ENCODE peak calls at places on chromosomes 3 and 15, in seven cellular contexts. Y is kidney, U is heart right ventricle, R is fibroblast of pulmonary artery, D is uterus, Q is IMR-90, G is astrocyte of the spinal cord. J is an unnamed sample.

GRCh38 chr3:73432021-73432722 is 192.6 kb downstream of the PDZRN3 start:
- DNase-seq in Y (no peak), D (peak), U (no peak), R (peak), Q (peak), G (peak), J (peak)

GRCh38 chr3:9622438-9622837 is 26.9 kb upstream of the MTMR14 start:
- DNase-seq in U (no peak), D (peak), Q (no peak), Y (no peak), G (no peak), R (no peak), J (no peak)

GRCh38 chr3:166518040-166518439 is 680.8 kb upstream of the BCHE start:
- DNase-seq in Y (peak), Q (no peak), R (no peak), U (no peak), G (no peak), D (no peak), J (no peak)

GRCh38 chr3:123597561-123597960 is 12.7 kb upstream of the HACD2 start:
- DNase-seq in Q (no peak), Y (no peak), R (no peak), D (no peak), G (no peak), U (no peak), J (peak)

GRCh38 chr3:42504334-42505202 is 2.1 kb downstream of the VIPR1 start:
- DNase-seq in Y (no peak), D (peak), U (no peak), G (no peak), Q (no peak), R (no peak), J (no peak)

GRCh38 chr3:150998996-150999395 is 26.5 kb upstream of the CLRN1 start:
- DNase-seq in D (no peak), Y (no peak), R (no peak), G (no peak), Q (no peak), U (no peak), J (no peak)

GRCh38 chr15:28085489-28086174 is 13.5 kb downstream of the OCA2 start:
- DNase-seq in Y (no peak), U (no peak), G (no peak), D (no peak), Q (no peak), R (no peak), J (no peak)

GRCh38 chr3:111899966-111900365 is 40.9 kb downstream of the PHLDB2 start:
- DNase-seq in G (no peak), Q (no peak), R (no peak), D (no peak), U (no peak), Y (no peak), J (no peak)

GRCh38 chr3:99783009-99783573 is 34.6 kb upstream of the CMSS1 start:
- DNase-seq in U (no peak), Q (peak), Y (no peak), G (peak), R (peak), D (no peak), J (peak)

GRCh38 chr15:82585072-82585471 is 44.8 kb upstream of the RPS17 start:
- DNase-seq in Y (no peak), U (no peak), D (no peak), R (peak), Q (peak), G (peak), J (peak)

GRCh38 chr15:100429116-100429728 is 87.4 kb upstream of the ADAMTS17 start:
- DNase-seq in U (peak), G (no peak), R (peak), D (peak), Q (no peak), Y (no peak), J (no peak)

GRCh38 chr3:61250784-61251173 is 473 bp downstream of the FHIT start:
- DNase-seq in Y (peak), R (no peak), Q (no peak), G (no peak), U (no peak), D (peak), J (peak)

GRCh38 chr15:98444067-98444600 is 204.2 kb upstream of the IGF1R start:
- DNase-seq in G (no peak), Q (no peak), U (no peak), R (no peak), D (no peak), Y (no peak), J (no peak)

GRCh38 chr3:146498002-146498736 is 28.8 kb upstream of the PLSCR2 start:
- DNase-seq in Q (no peak), D (no peak), R (no peak), U (no peak), G (no peak), Y (no peak), J (no peak)

GRCh38 chr3:62159693-62160092 is 213.7 kb downstream of the FEZF2 start:
- DNase-seq in D (peak), R (peak), Y (peak), U (peak), G (peak), Q (peak), J (peak)

GRCh38 chr15:33048255-33048654 is 146.3 kb downstream of the FMN1 start:
- DNase-seq in D (no peak), G (no peak), U (no peak), R (no peak), Q (no peak), Y (no peak), J (no peak)

GRCh38 chr3:30826381-30827061 is 67.9 kb downstream of the GADL1 start:
- DNase-seq in R (peak), Y (peak), Q (no peak), D (no peak), U (no peak), G (peak), J (no peak)

GRCh38 chr3:98784666-98785600 is 21.8 kb downstream of the ST3GAL6 start:
- DNase-seq in D (no peak), R (peak), G (peak), Q (peak), Y (no peak), U (no peak), J (peak)

GRCh38 chr3:150611666-150612065 is 8.5 kb downstream of the SELENOT start:
- DNase-seq in G (no peak), U (no peak), D (no peak), Q (no peak), R (no peak), Y (peak), J (no peak)

GRCh38 chr3:184815046-184815930 is 3.3 kb downstream of the VPS8 start:
- DNase-seq in Y (no peak), D (no peak), Q (peak), G (peak), R (peak), U (no peak), J (peak)

GRCh38 chr15:51883436-51883835 is 54.0 kb downstream of the TMOD3 start:
- DNase-seq in Q (peak), Y (no peak), U (no peak), D (no peak), G (peak), R (peak), J (peak)

GRCh38 chr3:70277304-70277703 is 35.1 kb downstream of the MDFIC2 start:
- DNase-seq in R (no peak), Y (no peak), U (no peak), G (no peak), Q (no peak), D (no peak), J (no peak)

GRCh38 chr15:61327019-61327631 is 98.0 kb upstream of the RORA start:
- DNase-seq in Y (no peak), U (no peak), Q (no peak), D (no peak), R (no peak), G (no peak), J (no peak)

GRCh38 chr3:31810991-31811433 is 170.1 kb downstream of the OSBPL10 start:
- DNase-seq in R (no peak), D (no peak), Q (no peak), Y (no peak), U (no peak), G (no peak), J (no peak)

GRCh38 chr3:188889070-188889491 is 282.7 kb upstream of the TPRG1 start:
- DNase-seq in G (no peak), Q (no peak), R (no peak), U (no peak), Y (no peak), D (no peak), J (no peak)

GRCh38 chr15:91289324-91289723 is 189.3 kb downstream of the SV2B start:
- DNase-seq in R (no peak), Y (no peak), Q (no peak), D (no peak), U (no peak), G (no peak), J (no peak)

GRCh38 chr3:45890405-45890804 is 4.1 kb downstream of the CCR9 start:
- DNase-seq in U (no peak), R (no peak), D (no peak), G (no peak), Q (no peak), Y (no peak), J (no peak)

GRCh38 chr3:169272533-169272932 is 391.0 kb downstream of the MECOM start:
- DNase-seq in Q (no peak), U (no peak), D (no peak), Y (no peak), G (no peak), R (no peak), J (no peak)
- H3K4me3 ChIP-seq in Q (no peak), U (no peak), D (no peak), Y (no peak), G (no peak), R (no peak), J (no peak)

DNA sequence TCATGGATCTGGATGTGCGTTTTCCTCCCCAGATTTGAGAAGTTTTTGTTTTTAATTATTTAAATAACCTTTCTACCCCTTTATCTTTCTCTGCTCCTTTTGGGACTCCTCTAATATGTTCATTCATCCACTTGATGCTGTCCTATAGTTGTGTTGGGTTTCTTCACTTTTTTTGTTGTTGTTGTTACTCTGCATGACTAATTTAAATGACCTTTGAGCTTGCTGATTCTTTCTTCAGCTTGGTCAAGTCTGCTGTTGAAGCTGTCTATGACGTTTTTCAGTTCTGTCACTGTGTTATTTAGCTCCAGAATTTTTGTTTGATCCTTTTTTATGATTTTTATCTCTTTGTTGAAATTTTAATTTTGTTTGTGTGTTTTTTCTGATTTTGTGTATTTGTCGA is 463.6 kb upstream of the ALCAM start:
- DNase-seq in Q (no peak), D (no peak), G (no peak), Y (no peak), U (no peak), R (no peak), J (no peak)
- TF ChIP-seq CTCF in Q (no peak), D (no peak), G (no peak), Y (no peak), U (no peak), R (no peak), J (no peak)

GRCh38 chr15:94930945-94931344 is 699.6 kb downstream of the MCTP2 start:
- DNase-seq in U (no peak), G (no peak), Q (no peak), D (no peak), R (no peak), Y (no peak), J (no peak)
- H3K4me3 ChIP-seq in U (no peak), G (no peak), Q (no peak), D (no peak), R (no peak), Y (no peak), J (no peak)

GRCh38 chr3:48696156-48696555 is 10.4 kb upstream of the NCKIPSD start:
- DNase-seq in R (no peak), G (no peak), Y (no peak), D (no peak), U (no peak), Q (no peak), J (no peak)

GRCh38 chr3:48700750-48701405 is 15.2 kb upstream of the NCKIPSD start:
- DNase-seq in U (no peak), R (no peak), D (no peak), Q (no peak), G (no peak), Y (no peak), J (no peak)

GRCh38 chr3:48695113-48695753 is 9.5 kb upstream of the NCKIPSD start:
- DNase-seq in U (peak), R (peak), Q (peak), G (peak), D (peak), Y (no peak), J (peak)

GRCh38 chr3:48698891-48699290 is 13.2 kb upstream of the NCKIPSD start:
- DNase-seq in Y (no peak), R (no peak), Q (no peak), G (no peak), U (no peak), D (no peak), J (no peak)

DNA sequence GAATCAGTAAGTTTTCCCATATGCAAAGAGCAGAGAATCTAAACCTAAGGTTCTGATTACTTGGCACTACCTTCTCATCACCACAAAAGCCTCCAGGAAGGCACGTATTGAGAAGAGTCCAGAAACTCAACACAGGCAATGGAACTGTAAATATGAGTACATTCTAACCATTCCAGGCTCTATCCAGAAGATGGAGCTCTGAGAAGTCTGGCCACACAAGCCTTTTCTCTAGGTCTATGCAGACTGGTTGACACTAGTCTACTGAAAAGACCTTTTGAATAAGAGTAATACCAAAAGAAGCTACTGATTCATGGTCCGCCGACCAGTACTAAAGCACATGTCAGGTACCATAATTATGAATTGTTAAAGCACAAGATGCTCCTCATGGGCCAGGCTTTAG is 12.2 kb upstream of the NCKIPSD start:
- DNase-seq in Y (no peak), R (no peak), D (no peak), Q (no peak), U (no peak), G (no peak), J (no peak)
- TF ChIP-seq CTCF in Y (peak), R (no peak), D (no peak), Q (peak), U (no peak), G (no peak), J (no peak)

GRCh38 chr3:71498543-71498942 is 85.0 kb downstream of the FOXP1 start:
- DNase-seq in R (no peak), Q (no peak), G (no peak), U (no peak), Y (no peak), D (no peak), J (no peak)

GRCh38 chr3:71498053-71498452 is 85.5 kb downstream of the FOXP1 start:
- DNase-seq in Q (no peak), D (no peak), R (no peak), Y (no peak), G (peak), U (no peak), J (peak)

GRCh38 chr3:71497367-71497925 is 86.1 kb downstream of the FOXP1 start:
- DNase-seq in Y (no peak), R (no peak), U (no peak), D (no peak), Q (no peak), G (peak), J (no peak)

GRCh38 chr3:71493372-71493771 is 90.2 kb downstream of the FOXP1 start:
- DNase-seq in U (no peak), G (no peak), Y (no peak), R (no peak), D (no peak), Q (no peak), J (no peak)

GRCh38 chr3:71495708-71496472 is 87.6 kb downstream of the FOXP1 start:
- DNase-seq in R (peak), D (no peak), U (no peak), Y (no peak), G (peak), Q (peak), J (peak)
- H3K4me3 ChIP-seq in R (peak), D (peak), U (no peak), Y (no peak), G (peak), Q (peak), J (peak)

DNA sequence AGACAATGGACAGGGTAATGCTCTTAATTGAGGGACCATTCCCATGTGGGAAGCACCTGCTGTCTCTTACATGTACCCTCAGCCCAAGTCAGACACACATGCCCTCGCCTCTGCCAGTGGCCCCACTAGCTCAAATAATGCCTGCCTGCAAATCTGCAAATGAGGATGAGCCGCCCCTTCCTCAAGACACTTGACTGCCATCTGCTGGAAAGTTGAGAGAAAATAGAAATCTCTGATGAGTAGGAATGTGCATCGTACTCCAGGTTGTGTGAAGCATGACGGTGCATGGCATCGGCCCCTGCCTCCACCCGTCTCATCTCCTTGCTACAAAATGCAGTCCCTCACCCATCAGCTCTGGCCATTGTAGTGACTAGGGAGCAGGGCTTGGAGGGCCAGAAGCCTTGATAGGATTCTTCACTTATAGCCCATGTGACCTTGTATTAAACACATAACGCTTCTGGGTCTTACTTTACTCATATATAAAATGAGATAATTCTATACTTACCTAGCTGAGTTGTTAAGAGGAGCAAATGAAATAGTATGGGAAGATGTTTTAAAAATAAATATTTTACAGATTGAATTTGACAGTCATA is 6.3 kb upstream of the SCN5A start:
- DNase-seq in D (no peak), U (no peak), R (peak), G (peak), Y (no peak), Q (peak), J (peak)
- TF ChIP-seq CTCF in D (peak), U (peak), R (peak), G (peak), Y (no peak), Q (peak), J (peak)

GRCh38 chr15:68330911-68331310 is 53.4 kb downstream of the FEM1B start:
- DNase-seq in Q (no peak), Y (peak), G (peak), R (no peak), D (no peak), U (no peak), J (no peak)
- H3K4me3 ChIP-seq in Q (no peak), Y (no peak), G (no peak), R (no peak), D (no peak), U (no peak), J (no peak)

J was measured in fibroblast of villous mesenchyme.